ENCODE peak calls at places on chromosomes 16 and 17, in five cellular contexts. D is WERI-Rb-1, R is right cardiac atrium, G is left ventricle myocardium inferior, P is neural progenitor cell. W is an unnamed sample.

GRCh38 chr16:57530531-57531252 is 5.7 kb downstream of the CCDC102A start:
- DNase-seq in D (peak; percentile 3), R (no peak), G (no peak), P (no peak), W (no peak)

GRCh38 chr16:79564594-79565210 is 35.8 kb downstream of the MAF start:
- DNase-seq in D (no peak), R (no peak), G (no peak), P (no peak), W (no peak)

GRCh38 chr17:13957636-13958035 is 111.7 kb upstream of the COX10 start:
- DNase-seq in D (no peak), R (no peak), G (no peak), P (no peak), W (no peak)

GRCh38 chr17:76686538-76687277 is 24.1 kb downstream of the MXRA7 start:
- DNase-seq in D (no peak), R (no peak), G (no peak), P (no peak), W (no peak)

GRCh38 chr17:7217113-7217987 is 2.3 kb downstream of the DLG4 start:
- DNase-seq in D (peak; percentile 79), R (peak; percentile 82), G (peak; percentile 60), P (peak; percentile 81), W (peak; percentile 78)

GRCh38 chr16:74608944-74609343 is 2.0 kb upstream of the GLG1 start:
- DNase-seq in D (no peak), R (no peak), G (no peak), P (no peak), W (no peak)

GRCh38 chr17:57112994-57113393 is 27.9 kb downstream of the AKAP1 start:
- DNase-seq in D (no peak), R (no peak), G (no peak), P (no peak), W (no peak)

GRCh38 chr17:48541036-48541573 is 3.8 kb downstream of the HOXB2 start:
- DNase-seq in D (no peak), R (no peak), G (no peak), P (no peak), W (no peak)

GRCh38 chr17:8940866-8941471 is 24.5 kb downstream of the PIK3R5 start:
- DNase-seq in D (no peak), R (no peak), G (no peak), P (no peak), W (no peak)

GRCh38 chr17:54518706-54519105 is 381.9 kb upstream of the TOM1L1 start:
- DNase-seq in D (peak; percentile 36), R (no peak), G (no peak), P (no peak), W (no peak)

GRCh38 chr17:12415031-12415430 is 250.7 kb upstream of the MYOCD start:
- DNase-seq in D (no peak), R (no peak), G (no peak), P (no peak), W (no peak)

GRCh38 chr17:80786470-80786869 is 205.2 kb upstream of the CHMP6 start:
- DNase-seq in D (no peak), R (no peak), G (no peak), P (peak; percentile 81), W (no peak)

GRCh38 chr16:67917852-67918236 is 13.8 kb downstream of the CTRL start:
- DNase-seq in D (no peak), R (no peak), G (no peak), P (no peak), W (no peak)

GRCh38 chr17:64400644-64401043 is 10.0 kb upstream of the PECAM1 start:
- DNase-seq in D (no peak), R (no peak), G (no peak), P (no peak), W (peak; percentile 35)

GRCh38 chr17:64401941-64402340 is 11.3 kb upstream of the PECAM1 start:
- DNase-seq in D (no peak), R (no peak), G (no peak), P (no peak), W (no peak)

GRCh38 chr17:64403881-64404460 is 13.3 kb upstream of the PECAM1 start:
- DNase-seq in D (no peak), R (no peak), G (no peak), P (no peak), W (no peak)

GRCh38 chr17:64401244-64401860 is 10.7 kb upstream of the PECAM1 start:
- DNase-seq in D (no peak), R (no peak), G (no peak), P (no peak), W (no peak)

DNA sequence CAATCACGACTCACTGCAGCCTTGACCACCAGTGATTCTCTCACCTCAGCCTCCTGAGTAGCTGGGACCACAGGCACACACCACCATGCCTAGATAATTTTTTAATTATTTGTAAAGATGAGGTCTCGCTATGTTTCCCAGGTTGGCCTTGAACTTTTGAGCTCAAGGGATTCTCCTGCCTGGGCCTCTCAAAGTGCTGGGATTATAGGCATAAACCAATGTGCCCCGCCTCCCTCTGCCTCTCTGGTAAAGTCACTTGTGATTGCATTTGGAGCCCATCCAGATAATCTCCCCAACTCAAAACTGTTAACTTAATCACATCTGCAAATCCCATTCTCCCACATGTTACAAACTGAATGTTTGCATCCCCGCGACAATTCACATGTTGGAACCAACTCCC is 11.8 kb upstream of the PECAM1 start:
- DNase-seq in D (peak; percentile 52), R (no peak), G (no peak), P (no peak), W (peak; percentile 25)
- H3K27ac ChIP-seq in D (no peak overlapping the region), R (no peak overlapping the region), G (no peak overlapping the region), P (no peak overlapping the region), W (no peak overlapping the region)

GRCh38 chr17:72090108-72090507 is 30.7 kb upstream of the SOX9 start:
- DNase-seq in D (no peak), R (peak; percentile 51), G (no peak), P (no peak), W (no peak)
- H3K27ac ChIP-seq in D (no peak overlapping the region), R (no peak overlapping the region), G (peak overlapping the region; percentile 28), P (no peak overlapping the region), W (no peak overlapping the region)

GRCh38 chr16:14464192-14464591 is 165.9 kb downstream of the PARN start:
- DNase-seq in D (no peak), R (no peak), G (no peak), P (no peak), W (no peak)

GRCh38 chr16:14458576-14458975 is 171.5 kb downstream of the PARN start:
- DNase-seq in D (no peak), R (no peak), G (no peak), P (peak; percentile 52), W (no peak)

GRCh38 chr16:14462811-14463210 is 167.2 kb downstream of the PARN start:
- DNase-seq in D (no peak), R (no peak), G (no peak), P (no peak), W (no peak)

GRCh38 chr16:14456793-14457481 is 173.1 kb downstream of the PARN start:
- DNase-seq in D (no peak), R (no peak), G (no peak), P (no peak), W (no peak)

DNA sequence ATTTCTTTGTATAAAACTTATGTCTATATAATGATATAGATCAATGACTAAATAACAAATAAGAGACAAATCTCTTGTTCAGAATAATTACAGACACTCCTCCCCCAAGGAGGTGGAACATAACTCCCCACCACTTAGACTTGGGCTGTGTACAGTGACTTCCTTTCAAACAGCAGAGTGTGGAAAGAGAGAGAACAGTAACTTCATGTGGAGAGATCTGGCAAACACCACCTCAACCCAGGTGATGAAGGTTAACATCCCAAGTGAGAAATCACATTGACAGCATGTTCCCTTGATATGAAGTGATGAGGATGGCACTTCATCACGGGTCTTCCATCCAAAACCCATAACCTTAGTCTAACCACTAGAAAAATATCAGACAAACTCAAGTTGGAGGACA is 169.3 kb downstream of the PARN start:
- DNase-seq in D (no peak), R (no peak), G (no peak), P (no peak), W (no peak)
- H3K27ac ChIP-seq in D (no peak overlapping the region), R (no peak overlapping the region), G (no peak overlapping the region), P (no peak overlapping the region), W (no peak overlapping the region)

GRCh38 chr16:2028146-2028545 is 1.4 kb downstream of the NHERF2 start:
- DNase-seq in D (no peak), R (no peak), G (no peak), P (no peak), W (no peak)

GRCh38 chr16:2026461-2027023 is at the start of gene NHERF2:
- DNase-seq in D (peak; percentile 38), R (peak; percentile 80), G (peak; percentile 55), P (peak; percentile 74), W (no peak)

GRCh38 chr16:2025878-2026460 is 733 bp upstream of the NHERF2 start:
- DNase-seq in D (no peak), R (peak; percentile 64), G (no peak), P (no peak), W (no peak)

GRCh38 chr16:2028620-2029220 is 2.0 kb downstream of the NHERF2 start:
- DNase-seq in D (no peak), R (no peak), G (no peak), P (no peak), W (no peak)

GRCh38 chr16:2027024-2028010 is 615 bp downstream of the NHERF2 start:
- DNase-seq in D (peak; percentile 51), R (peak; percentile 81), G (no peak), P (peak; percentile 48), W (no peak)
- H3K27ac ChIP-seq in D (no peak overlapping the region), R (peak overlapping the region; percentile 59), G (peak overlapping the region; percentile 98), P (no peak overlapping the region), W (no peak overlapping the region)

GRCh38 chr16:81535679-81536360 is 91.2 kb downstream of the CMIP start:
- DNase-seq in D (no peak), R (no peak), G (no peak), P (no peak), W (peak; percentile 36)

GRCh38 chr16:81537721-81538561 is 93.3 kb downstream of the CMIP start:
- DNase-seq in D (no peak), R (no peak), G (no peak), P (no peak), W (peak; percentile 42)

GRCh38 chr16:81541314-81541713 is 96.7 kb downstream of the CMIP start:
- DNase-seq in D (no peak), R (no peak), G (no peak), P (no peak), W (no peak)

GRCh38 chr16:81536648-81537047 is 92.0 kb downstream of the CMIP start:
- DNase-seq in D (no peak), R (no peak), G (no peak), P (no peak), W (no peak)

GRCh38 chr16:81539009-81539820 is 94.6 kb downstream of the CMIP start:
- DNase-seq in D (no peak), R (no peak), G (no peak), P (no peak), W (peak; percentile 31)
- H3K27ac ChIP-seq in D (no peak overlapping the region), R (no peak overlapping the region), G (no peak overlapping the region), P (peak overlapping the region; percentile 72), W (no peak overlapping the region)

GRCh38 chr17:1604831-1605528 is 23.7 kb downstream of the SLC43A2 start:
- DNase-seq in D (no peak), R (no peak), G (no peak), P (peak; percentile 52), W (no peak)
- H3K27ac ChIP-seq in D (no peak overlapping the region), R (no peak overlapping the region), G (no peak overlapping the region), P (peak overlapping the region; percentile 23), W (no peak overlapping the region)